ENCODE peak calls at places on chromosome 16, in five cellular contexts. F is EL; C is T-helper 1 cell; W is stimulated activated CD8-positive, alpha-beta memory T cell treated with anti-CD3 and anti-CD28 coated beads, Interleukin-2, amount 100 ng/mL, for 48 hours; H is anterior cingulate cortex. A is an unnamed sample.

GRCh38 chr16:4402439-4403132 is 13.8 kb downstream of the CORO7 start:
- DNase-seq in H (peak), W (peak), C (peak), F (peak), A (peak)

GRCh38 chr16:83781-84615 is 6.0 kb downstream of the MPG start:
- DNase-seq in C (no peak), W (no peak), F (peak), H (no peak), A (no peak)

GRCh38 chr16:25614836-25615235 is 76.9 kb upstream of the HS3ST4 start:
- DNase-seq in W (no peak), H (no peak), F (no peak), C (no peak), A (no peak)

GRCh38 chr16:50202926-50203624 is 50.0 kb downstream of the TENT4B start:
- DNase-seq in C (no peak), W (no peak), F (peak), H (no peak), A (peak)

GRCh38 chr16:86994651-86995171 is 322.5 kb downstream of the C16orf95 start:
- DNase-seq in W (no peak), F (peak), H (no peak), C (no peak), A (peak)

GRCh38 chr16:47731252-47731651 is 270.1 kb downstream of the PHKB start:
- DNase-seq in C (no peak), F (peak), H (peak), W (no peak), A (no peak)

GRCh38 chr16:57795431-57795878 is 6.8 kb downstream of the KIFC3 start:
- DNase-seq in F (peak), H (no peak), C (no peak), W (no peak), A (peak)

GRCh38 chr16:11413907-11414595 is 68.8 kb downstream of the RMI2 start:
- DNase-seq in F (no peak), W (no peak), C (no peak), H (no peak), A (no peak)

GRCh38 chr16:89233678-89234490 is 16.4 kb downstream of the ZNF778 start:
- DNase-seq in H (no peak), W (no peak), C (no peak), F (no peak), A (no peak)

GRCh38 chr16:20074089-20074956 is 633 bp upstream of the GPR139 start:
- DNase-seq in F (no peak), C (no peak), H (no peak), W (no peak), A (no peak)

GRCh38 chr16:79400462-79401149 is 199.9 kb downstream of the MAF start:
- DNase-seq in F (no peak), W (no peak), H (no peak), C (no peak), A (no peak)

GRCh38 chr16:89200124-89200849 is at the start of gene SLC22A31:
- DNase-seq in F (no peak), W (no peak), C (no peak), H (no peak), A (no peak)

GRCh38 chr16:321532-321931 is 31.0 kb downstream of the AXIN1 start:
- DNase-seq in W (no peak), H (no peak), F (no peak), C (no peak), A (no peak)

GRCh38 chr16:2213817-2214720 is 571 bp downstream of the PGP start:
- DNase-seq in W (no peak), C (no peak), F (peak), H (no peak), A (no peak)

GRCh38 chr16:77841275-77841640 is 52.9 kb downstream of the VAT1L start:
- DNase-seq in W (no peak), F (no peak), H (no peak), C (no peak), A (no peak)

GRCh38 chr16:89557230-89557935 is 3.1 kb upstream of the RPL13 start:
- DNase-seq in H (peak), W (peak), C (peak), F (peak), A (peak)

GRCh38 chr16:50313596-50314483 is 47.5 kb downstream of the ADCY7 start:
- DNase-seq in F (no peak), C (peak), H (no peak), W (peak), A (no peak)

GRCh38 chr16:66927918-66928649 is 2.7 kb upstream of the RRAD start:
- DNase-seq in W (no peak), H (no peak), F (peak), C (no peak), A (no peak)

GRCh38 chr16:10668322-10669045 is 26.2 kb downstream of the TEKT5 start:
- DNase-seq in F (peak), H (peak), C (no peak), W (no peak), A (peak)

GRCh38 chr16:54926166-54926838 is 4.4 kb upstream of the IRX5 start:
- DNase-seq in H (no peak), C (no peak), F (peak), W (no peak), A (no peak)

GRCh38 chr16:71428883-71429282 is 13.0 kb downstream of the TLE7 start:
- DNase-seq in W (no peak), F (peak), C (no peak), H (no peak), A (peak)

GRCh38 chr16:48318630-48319029 is 66.6 kb downstream of the SIAH1 start:
- DNase-seq in F (peak), W (no peak), H (peak), C (peak), A (no peak)

GRCh38 chr16:87101903-87102302 is 215.3 kb downstream of the C16orf95 start:
- DNase-seq in W (no peak), F (peak), H (no peak), C (no peak), A (no peak)

GRCh38 chr16:51556694-51557327 is 405.7 kb upstream of the SALL1 start:
- DNase-seq in H (no peak), C (no peak), F (peak), W (no peak), A (no peak)

GRCh38 chr16:69534720-69535119 is 31.0 kb upstream of the NFAT5 start:
- DNase-seq in C (no peak), H (no peak), F (no peak), W (no peak), A (no peak)

GRCh38 chr16:78925071-78925714 is 675.3 kb downstream of the MAF start:
- DNase-seq in W (no peak), C (no peak), H (no peak), F (no peak), A (no peak)

GRCh38 chr16:56862776-56863175 is 2.2 kb upstream of the SLC12A3 start:
- DNase-seq in C (no peak), W (no peak), F (no peak), H (no peak), A (no peak)

GRCh38 chr16:3029499-3030127 is 5.8 kb downstream of the THOC6 start:
- DNase-seq in F (peak), H (no peak), C (no peak), W (no peak), A (no peak)

GRCh38 chr16:12801511-12802042 is 2.1 kb downstream of the CPPED1 start:
- DNase-seq in H (no peak), F (peak), W (peak), C (no peak), A (no peak)

GRCh38 chr16:73365010-73365409 is 317.1 kb upstream of the ZFHX3 start:
- DNase-seq in W (no peak), F (peak), C (no peak), H (no peak), A (no peak)

GRCh38 chr16:89373355-89374110 is 116.8 kb downstream of the ANKRD11 start:
- DNase-seq in W (no peak), H (peak), C (no peak), F (peak), A (no peak)

GRCh38 chr16:56107944-56108583 is 83.2 kb upstream of the GNAO1 start:
- DNase-seq in C (no peak), F (no peak), H (peak), W (no peak), A (no peak)

A was measured in HTR-8/SVneo.